ENCODE peak calls at places on chromosomes 3 and 15, in five cellular contexts. K is left lobe of liver; N is NCI-H1105 treated with DMSO at 0.1 percent for 48 hours; I is AG08395; G is activated T-cell treated with anti-CD3 and anti-CD28 coated beads, Interleukin-2, amount 50 U/mL, for 4 hours. P is an unnamed sample.

GRCh38 chr3:120450261-120450913 is 405 bp downstream of the FSTL1 start:
- DNase-seq in G (no peak), I (no peak), N (peak), K (peak), P (no peak)

GRCh38 chr3:81554805-81555204 is 206.6 kb downstream of the GBE1 start:
- DNase-seq in K (no peak), I (no peak), N (no peak), G (no peak), P (no peak)

GRCh38 chr3:144770813-144771400 is 799.3 kb downstream of the DIPK2A start:
- DNase-seq in I (peak), N (peak), G (no peak), K (no peak), P (no peak)

GRCh38 chr15:90266061-90266431 is 574 bp downstream of the NGRN start:
- DNase-seq in I (peak), G (peak), N (peak), K (peak), P (no peak)

GRCh38 chr15:82891025-82891390 is 61.5 kb downstream of the HOMER2 start:
- DNase-seq in N (no peak), K (no peak), G (no peak), I (no peak), P (no peak)

GRCh38 chr3:98764692-98765002 is 1.5 kb downstream of the ST3GAL6 start:
- DNase-seq in N (no peak), K (no peak), G (no peak), I (no peak), P (no peak)

GRCh38 chr3:129514110-129514509 is 14.3 kb upstream of the RHO start:
- DNase-seq in K (no peak), I (no peak), N (no peak), G (no peak), P (no peak)

GRCh38 chr3:177427540-177427939 is 230.3 kb upstream of the TBL1XR1 start:
- DNase-seq in K (no peak), N (no peak), I (peak), G (no peak), P (no peak)

GRCh38 chr15:88166330-88166993 is 90.1 kb downstream of the NTRK3 start:
- DNase-seq in N (no peak), K (no peak), G (no peak), I (peak), P (peak)

GRCh38 chr15:56815247-56815646 is 81.9 kb upstream of the ZNF280D start:
- DNase-seq in N (no peak), K (no peak), I (no peak), G (no peak), P (no peak)

GRCh38 chr15:73375755-73376305 is 7.1 kb upstream of the HCN4 start:
- DNase-seq in I (no peak), G (no peak), N (peak), K (no peak), P (no peak)

GRCh38 chr3:117665311-117665710 is 955.7 kb downstream of the TUSC7 start:
- DNase-seq in I (no peak), N (peak), K (no peak), G (no peak), P (no peak)

GRCh38 chr3:31880020-31880419 is 101.0 kb downstream of the OSBPL10 start:
- DNase-seq in I (no peak), K (no peak), G (no peak), N (no peak), P (no peak)

GRCh38 chr15:82146990-82147461 is 101.2 kb upstream of the MEX3B start:
- DNase-seq in K (no peak), G (no peak), N (no peak), I (peak), P (peak)

GRCh38 chr15:51726302-51727073 is 11.0 kb downstream of the LYSMD2 start:
- DNase-seq in I (peak), K (no peak), G (peak), N (no peak), P (peak)

GRCh38 chr3:48784426-48785120 is 63.1 kb downstream of the PRKAR2A start:
- DNase-seq in I (no peak), G (no peak), K (no peak), N (no peak), P (peak)

GRCh38 chr3:16728762-16729745 is 123.8 kb upstream of the DAZL start:
- DNase-seq in I (peak), N (no peak), G (no peak), K (no peak), P (no peak)

GRCh38 chr3:55339390-55339789 is 147.7 kb downstream of the WNT5A start:
- DNase-seq in G (no peak), N (no peak), I (no peak), K (no peak), P (no peak)

GRCh38 chr15:96293446-96293845 is 37.1 kb upstream of the NR2F2 start:
- DNase-seq in I (no peak), K (no peak), N (no peak), G (no peak), P (no peak)

GRCh38 chr3:195748661-195749060 is 27.9 kb downstream of the MUC20 start:
- DNase-seq in K (no peak), N (no peak), G (no peak), I (no peak), P (no peak)

GRCh38 chr3:194243172-194243861 is 107.4 kb downstream of the HES1 start:
- DNase-seq in K (peak), N (no peak), I (no peak), G (no peak), P (no peak)

GRCh38 chr3:75101329-75102147 is 487.1 kb upstream of the CNTN3 start:
- DNase-seq in G (no peak), K (no peak), I (no peak), N (no peak), P (no peak)

GRCh38 chr15:101250931-101251829 is 668 bp downstream of the CHSY1 start:
- DNase-seq in G (no peak), N (peak), K (peak), I (peak), P (no peak)